ENCODE peak calls at places on chromosomes 11 and 22, in ten cellular contexts. Z, W, U, N, D, H, V, E, G and X are unnamed samples.

GRCh38 chr11:128904872-128905344 is 13.8 kb downstream of the KCNJ5 start:
- DNase-seq in Z (no peak), D (peak), G (peak), W (peak), E (peak), H (no peak), U (no peak), V (peak), N (no peak), X (peak)

GRCh38 chr11:95821640-95822039 is 31.3 kb downstream of the CEP57 start:
- DNase-seq in Z (no peak), V (no peak), E (no peak), N (no peak), H (no peak), W (peak), U (no peak), D (no peak), G (no peak), X (no peak)

GRCh38 chr11:35260342-35260985 is 121.5 kb downstream of the CD44 start:
- DNase-seq in H (no peak), V (no peak), Z (no peak), W (peak), N (no peak), D (no peak), G (no peak), E (no peak), U (no peak), X (no peak)

GRCh38 chr22:47275479-47276218 is 513.2 kb downstream of the TBC1D22A start:
- DNase-seq in N (no peak), E (no peak), G (no peak), D (no peak), Z (no peak), U (no peak), V (no peak), H (no peak), W (peak), X (no peak)

GRCh38 chr11:30581646-30582045 is 4.5 kb downstream of the MPPED2 start:
- DNase-seq in V (no peak), D (no peak), Z (no peak), H (no peak), G (no peak), E (no peak), U (no peak), N (no peak), W (no peak), X (no peak)

GRCh38 chr22:26588749-26589366 is 1.1 kb downstream of the TPST2 start:
- DNase-seq in H (no peak), U (no peak), E (no peak), D (no peak), V (no peak), Z (no peak), N (no peak), G (no peak), W (no peak), X (no peak)

GRCh38 chr11:7575841-7576451 is 62.1 kb downstream of the PPFIBP2 start:
- DNase-seq in E (peak), H (no peak), G (no peak), U (no peak), W (no peak), Z (peak), N (peak), D (no peak), V (no peak), X (no peak)

GRCh38 chr11:62149986-62150886 is 26.4 kb downstream of the INCENP start:
- DNase-seq in G (no peak), N (no peak), Z (peak), U (no peak), V (no peak), W (no peak), E (no peak), D (no peak), H (peak), X (no peak)

GRCh38 chr11:34633990-34634725 is 13.3 kb downstream of the EHF start:
- DNase-seq in D (no peak), W (peak), Z (no peak), G (no peak), H (no peak), E (no peak), N (no peak), V (no peak), U (no peak), X (no peak)

GRCh38 chr11:304915-305833 is 2.4 kb upstream of the IFITM2 start:
- DNase-seq in U (no peak), D (peak), N (peak), V (no peak), G (peak), E (peak), Z (peak), H (no peak), W (peak), X (no peak)

GRCh38 chr22:29580200-29580810 is 608 bp downstream of the NIPSNAP1 start:
- DNase-seq in G (no peak), E (no peak), H (peak), D (no peak), W (no peak), N (peak), Z (no peak), V (no peak), U (no peak), X (no peak)

GRCh38 chr22:39820266-39820665 is 73.3 kb downstream of the ENTHD1 start:
- DNase-seq in N (no peak), Z (no peak), H (no peak), V (no peak), E (no peak), U (no peak), G (no peak), D (peak), W (peak), X (no peak)

GRCh38 chr11:69076129-69076791 is 27.5 kb downstream of the TPCN2 start:
- DNase-seq in G (no peak), Z (no peak), W (no peak), D (no peak), V (no peak), N (peak), H (no peak), U (no peak), E (no peak), X (no peak)

GRCh38 chr22:37501610-37502341 is 15.6 kb upstream of the MFNG start:
- DNase-seq in N (no peak), D (peak), W (peak), U (no peak), V (no peak), E (peak), H (no peak), G (no peak), Z (peak), X (no peak)

GRCh38 chr22:49763138-49763537 is 64.5 kb downstream of the BRD1 start:
- DNase-seq in U (peak), H (peak), Z (no peak), W (no peak), E (no peak), G (no peak), N (no peak), V (no peak), D (no peak), X (no peak)

GRCh38 chr11:11440149-11440548 is 87.1 kb upstream of the CSNK2A3 start:
- DNase-seq in H (no peak), U (no peak), Z (no peak), V (no peak), E (no peak), G (no peak), W (no peak), D (no peak), N (no peak), X (no peak)

GRCh38 chr11:70246196-70246595 is 24.3 kb upstream of the PPFIA1 start:
- DNase-seq in E (no peak), H (no peak), N (no peak), G (no peak), V (no peak), W (peak), U (no peak), Z (no peak), D (no peak), X (no peak)

GRCh38 chr11:71568707-71569349 is 3.5 kb downstream of the KRTAP5-10 start:
- DNase-seq in N (no peak), W (peak), U (no peak), H (no peak), Z (no peak), G (no peak), D (no peak), V (no peak), E (no peak), X (no peak)

GRCh38 chr11:32671051-32671450 is 87.4 kb downstream of the EIF3M start:
- DNase-seq in W (peak), Z (no peak), V (no peak), E (no peak), G (no peak), N (no peak), U (no peak), H (no peak), D (no peak), X (no peak)

GRCh38 chr11:75389925-75390324 is 9.4 kb upstream of the RPS3 start:
- DNase-seq in Z (no peak), N (no peak), E (no peak), U (no peak), G (no peak), W (no peak), H (no peak), V (no peak), D (no peak), X (no peak)

GRCh38 chr11:35639591-35640179 is 21.4 kb downstream of the FJX1 start:
- DNase-seq in V (no peak), W (no peak), N (no peak), U (no peak), E (no peak), H (no peak), Z (no peak), G (no peak), D (no peak), X (no peak)

GRCh38 chr11:120029321-120029720 is 108.6 kb downstream of the TRIM29 start:
- DNase-seq in G (no peak), H (peak), V (no peak), N (no peak), W (no peak), D (no peak), Z (no peak), U (no peak), E (no peak), X (no peak)

GRCh38 chr11:61834278-61835004 is 6.3 kb downstream of the FADS2 start:
- DNase-seq in V (peak), E (peak), U (no peak), W (peak), G (peak), N (peak), H (peak), Z (no peak), D (peak), X (no peak)

GRCh38 chr22:44661070-44661469 is 40.9 kb upstream of the PRR5 start:
- DNase-seq in N (no peak), D (no peak), Z (no peak), G (no peak), H (no peak), W (no peak), V (no peak), E (no peak), U (no peak), X (no peak)

GRCh38 chr11:63369165-63369970 is at the start of gene SLC22A9:
- DNase-seq in N (no peak), Z (no peak), H (no peak), D (no peak), W (no peak), U (no peak), E (no peak), G (no peak), V (no peak), X (no peak)

GRCh38 chr11:131764126-131764525 is 393.7 kb downstream of the NTM start:
- DNase-seq in Z (no peak), E (no peak), N (no peak), G (no peak), U (no peak), V (no peak), H (no peak), D (no peak), W (no peak), X (no peak)

DNA sequence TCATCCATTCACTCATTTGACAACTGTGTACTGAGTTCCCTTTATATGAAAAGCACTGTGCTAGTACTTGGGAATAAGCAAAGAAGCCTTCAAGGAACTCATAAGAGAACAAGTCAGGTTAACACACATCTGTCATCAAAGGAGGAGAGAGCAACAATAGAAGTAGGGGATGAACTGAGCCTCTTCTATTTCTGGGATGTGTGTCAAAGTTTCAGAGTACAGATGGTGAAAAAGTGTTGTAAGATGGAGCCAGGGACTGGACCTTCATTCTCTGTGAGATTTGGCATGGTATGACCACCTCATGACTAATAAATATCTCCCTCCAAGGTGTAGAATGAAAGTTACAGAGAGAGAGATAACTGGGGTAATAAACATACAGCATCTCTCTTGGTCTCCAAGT is 349.8 kb upstream of the PLET1 start:
- DNase-seq in D (peak), Z (no peak), U (no peak), E (no peak), H (no peak), V (no peak), W (peak), G (no peak), N (no peak), X (no peak)
- TF ChIP-seq CTCF in D (no peak), Z (no peak), U (no peak), E (no peak), H (no peak), V (no peak), W (no peak), G (no peak), N (no peak), X (no peak)

DNA sequence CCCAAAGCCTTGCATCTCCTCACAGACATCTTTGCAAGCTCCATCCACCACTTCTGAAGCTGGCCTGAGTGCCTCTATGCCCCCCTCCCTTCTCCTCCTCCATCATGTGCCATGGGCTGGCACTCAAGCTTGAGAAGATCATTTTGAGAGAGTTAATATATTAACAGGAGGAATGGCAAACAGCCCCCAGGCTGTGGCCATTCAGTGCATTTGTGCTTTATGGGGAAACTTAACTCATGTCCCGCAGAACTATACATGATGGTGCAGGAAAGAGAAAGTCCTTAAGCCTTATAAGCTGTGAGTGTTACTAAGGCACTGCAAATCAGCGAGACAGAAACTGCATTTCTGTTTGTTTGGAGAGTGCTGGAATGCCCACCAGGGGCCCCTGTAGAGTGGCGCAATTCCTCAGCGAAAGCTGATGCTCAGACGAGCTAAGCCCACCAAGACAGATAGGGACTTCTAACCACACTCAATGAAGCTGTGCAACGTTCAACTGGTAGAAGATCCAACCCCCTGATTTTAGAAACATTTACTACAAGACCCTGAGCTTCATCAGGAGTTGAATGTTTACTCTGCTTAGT is 26.8 kb upstream of the PHLDA2 start:
- DNase-seq in N (no peak), V (no peak), H (no peak), U (no peak), E (no peak), D (no peak), Z (no peak), W (no peak), G (no peak), X (no peak)
- TF ChIP-seq CTCF in N (peak), V (no peak), H (no peak), U (no peak), E (no peak), D (peak), Z (no peak), W (no peak), G (no peak), X (no peak)

DNA sequence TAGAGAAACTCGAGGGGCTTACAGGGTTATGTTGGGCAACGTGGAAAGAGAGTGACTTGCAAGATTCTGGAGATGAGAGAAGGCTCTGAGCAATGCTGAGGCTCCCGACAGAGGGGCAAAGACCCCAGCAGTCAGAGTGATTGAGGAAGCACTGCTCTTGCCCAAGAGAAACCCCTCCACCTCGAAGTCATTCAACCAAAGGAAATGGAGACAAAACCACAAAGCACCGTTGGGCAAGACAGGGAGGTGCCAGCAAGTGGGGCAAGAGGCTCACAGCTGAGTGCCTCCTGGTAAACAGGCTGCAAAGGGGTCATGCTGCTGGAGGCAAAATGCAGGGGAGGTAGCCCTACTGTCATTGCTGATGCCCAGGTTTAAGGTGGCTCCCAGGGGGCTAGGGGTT is 17.9 kb upstream of the MYH9 start:
- DNase-seq in G (no peak), D (no peak), N (peak), W (no peak), E (no peak), U (no peak), H (peak), Z (peak), V (peak), X (no peak)
- TF ChIP-seq CTCF in G (no peak), D (no peak), N (peak), W (no peak), E (no peak), U (no peak), H (no peak), Z (no peak), V (no peak), X (no peak)

GRCh38 chr11:24321229-24321628 is 175.6 kb upstream of the LUZP2 start:
- DNase-seq in V (no peak), D (no peak), G (no peak), H (no peak), N (no peak), U (no peak), W (no peak), E (no peak), Z (no peak), X (no peak)

GRCh38 chr11:24324211-24324610 is 172.6 kb upstream of the LUZP2 start:
- DNase-seq in Z (no peak), D (peak), V (no peak), W (no peak), H (no peak), G (no peak), E (no peak), U (no peak), N (no peak), X (no peak)
- TF ChIP-seq CTCF in Z (no peak), D (no peak), V (no peak), W (no peak), H (no peak), G (no peak), E (no peak), U (no peak), N (no peak), X (no peak)

GRCh38 chr11:117443269-117444186 is 115.9 kb downstream of the CEP164 start:
- DNase-seq in D (no peak), G (peak), N (no peak), H (no peak), V (peak), Z (peak), E (peak), U (no peak), W (peak), X (peak)
- TF ChIP-seq CTCF in D (peak), G (peak), N (peak), H (no peak), V (peak), Z (peak), E (peak), U (no peak), W (peak), X (peak)

DNA sequence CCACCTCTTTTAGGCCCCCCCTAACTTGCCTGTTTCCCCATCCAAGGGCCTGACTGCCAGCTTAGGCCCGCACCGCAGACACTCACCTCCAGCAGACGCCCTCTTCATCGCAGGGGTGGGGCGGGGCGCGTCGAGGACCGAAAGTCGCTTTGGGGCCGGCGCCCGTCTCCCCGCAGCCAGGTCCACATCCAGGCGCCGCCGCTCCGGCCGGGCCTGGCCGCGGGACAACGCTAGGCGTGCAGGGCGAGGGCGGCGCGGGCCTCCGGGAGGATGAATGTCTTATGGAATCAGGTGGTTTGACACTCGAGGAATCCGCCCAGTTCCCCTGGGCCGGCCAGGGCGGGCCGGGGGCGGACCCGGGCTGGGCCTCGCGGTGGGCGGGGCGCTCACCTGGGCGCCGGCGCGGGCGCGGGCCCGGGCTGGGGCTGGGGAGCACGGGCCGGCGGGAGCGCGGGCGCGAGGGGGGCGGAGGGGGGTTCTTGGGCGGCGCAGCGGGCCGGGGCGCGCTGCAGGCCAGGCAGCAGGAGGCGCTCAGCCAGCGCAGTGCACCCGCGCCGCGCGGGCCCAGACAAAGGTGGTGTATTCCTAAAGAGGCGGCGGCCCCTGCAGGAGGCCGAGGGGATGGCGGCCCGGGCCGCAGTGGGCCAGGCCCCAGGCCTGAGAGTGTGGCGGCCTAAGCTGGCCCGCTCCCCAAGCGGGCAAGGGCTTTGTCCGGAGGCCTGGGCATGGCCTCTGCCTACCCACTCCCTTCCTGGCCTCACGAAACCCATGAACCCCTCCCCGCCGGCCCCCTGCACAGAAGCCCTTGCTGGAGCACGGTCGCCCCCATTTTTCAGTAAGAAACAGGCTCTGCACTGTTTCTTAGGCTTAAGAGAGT is 177.6 kb downstream of the IGLL1 start:
- DNase-seq in N (no peak), G (peak), W (no peak), D (peak), U (peak), V (no peak), Z (peak), H (peak), E (peak), X (peak)
- TF ChIP-seq CTCF in N (peak), G (peak), W (peak), D (peak), U (peak), V (peak), Z (peak), H (peak), E (peak), X (peak)